ENCODE peak calls at places on chromosomes 5 and 9, in four cellular contexts. U is tibial artery, M is body of pancreas, B is brain microvascular endothelial cell. R is an unnamed sample.
A peak's percentile ranks its signal among the peaks of the same experiment; 100 is the strongest.

GRCh38 chr5:38458174-38458573 is 98.3 kb downstream of the LIFR start:
- DNase-seq in M (no peak), B (no peak), U (no peak), R (no peak)

GRCh38 chr9:91577540-91577939 is 153.9 kb upstream of the NFIL3 start:
- DNase-seq in M (no peak), U (no peak), B (no peak), R (no peak)

GRCh38 chr5:41707853-41708603 is 162.2 kb downstream of the OXCT1 start:
- DNase-seq in M (no peak), B (peak; percentile 61), U (no peak), R (peak; percentile 31)

GRCh38 chr9:6055213-6055612 is 39.8 kb upstream of the RANBP6 start:
- DNase-seq in U (no peak), B (peak; percentile 67), M (peak; percentile 57), R (peak; percentile 55)

GRCh38 chr5:108339220-108339619 is 42.7 kb downstream of the FBXL17 start:
- DNase-seq in U (no peak), B (no peak), M (no peak), R (no peak)

GRCh38 chr5:116799401-116799800 is 224.8 kb upstream of the SEMA6A start:
- DNase-seq in U (no peak), B (no peak), M (no peak), R (no peak)

GRCh38 chr5:3051400-3051799 is 299.9 kb upstream of the IRX2 start:
- DNase-seq in M (no peak), B (no peak), U (no peak), R (no peak)

GRCh38 chr5:1409386-1410110 is 35.7 kb downstream of the SLC6A3 start:
- DNase-seq in M (no peak), U (peak; percentile 19), B (peak; percentile 16), R (peak; percentile 36)

GRCh38 chr9:94861589-94862241 is 135.2 kb downstream of the AOPEP start:
- DNase-seq in M (no peak), B (no peak), U (no peak), R (no peak)

GRCh38 chr5:132684922-132685720 is 11.3 kb downstream of the IL4 start:
- DNase-seq in B (no peak), U (no peak), M (no peak), R (no peak)

GRCh38 chr5:172459396-172460165 is 5.3 kb upstream of the SH3PXD2B start:
- DNase-seq in B (no peak), M (no peak), U (no peak), R (no peak)

GRCh38 chr5:673837-674629 is 19.1 kb downstream of the TPPP start:
- DNase-seq in M (peak; percentile 5), U (no peak), B (no peak), R (no peak)

GRCh38 chr5:65512170-65512937 is 30.6 kb upstream of the ADAMTS6 start:
- DNase-seq in U (no peak), B (no peak), M (no peak), R (no peak)

GRCh38 chr9:74498616-74499095 is 1.5 kb downstream of the RORB start:
- DNase-seq in U (no peak), M (no peak), B (no peak), R (no peak)

GRCh38 chr5:10476878-10477277 is 35.2 kb downstream of the ROPN1L start:
- DNase-seq in B (no peak), M (no peak), U (no peak), R (no peak)

GRCh38 chr5:140113180-140113698 is 670 bp upstream of the PURA start:
- DNase-seq in B (no peak), U (no peak), M (peak; percentile 24), R (peak; percentile 17)

GRCh38 chr9:110330484-110331115 is 7.1 kb downstream of the TXNDC8 start:
- DNase-seq in U (no peak), M (no peak), B (no peak), R (no peak)

GRCh38 chr9:77176686-77177142 is 620 bp upstream of the VPS13A start:
- DNase-seq in M (no peak), B (no peak), U (no peak), R (no peak)

GRCh38 chr5:177462702-177463101 is 10.7 kb downstream of the DBN1 start:
- DNase-seq in B (no peak), M (no peak), U (no peak), R (no peak)

GRCh38 chr9:17462869-17463464 is 115.9 kb upstream of the SH3GL2 start:
- DNase-seq in B (peak; percentile 45), M (peak; percentile 59), U (peak; percentile 27), R (peak; percentile 18)

GRCh38 chr5:82885657-82886389 is 191.4 kb downstream of the TMEM167A start:
- DNase-seq in U (no peak), B (peak; percentile 40), M (peak; percentile 9), R (no peak)

GRCh38 chr9:14258840-14259239 is 55.1 kb downstream of the NFIB start:
- DNase-seq in M (no peak), B (peak; percentile 67), U (no peak), R (peak; percentile 30)

GRCh38 chr5:34656700-34657549 is 797 bp downstream of the RAI14 start:
- DNase-seq in B (no peak), M (peak; percentile 37), U (no peak), R (peak; percentile 51)

GRCh38 chr5:36502608-36503007 is 103.8 kb upstream of the SLC1A3 start:
- DNase-seq in M (no peak), U (no peak), B (peak; percentile 85), R (peak; percentile 36)

GRCh38 chr9:34547960-34548603 is 25.3 kb upstream of the ENHO start:
- DNase-seq in B (peak; percentile 51), U (peak; percentile 72), M (peak; percentile 91), R (peak; percentile 60)

GRCh38 chr9:16458696-16459420 is 411.6 kb downstream of the BNC2 start:
- DNase-seq in U (no peak), B (no peak), M (no peak), R (peak; percentile 37)

GRCh38 chr9:20032413-20033006 is 243.7 kb upstream of the SLC24A2 start:
- DNase-seq in M (no peak), U (no peak), B (no peak), R (no peak)

DNA sequence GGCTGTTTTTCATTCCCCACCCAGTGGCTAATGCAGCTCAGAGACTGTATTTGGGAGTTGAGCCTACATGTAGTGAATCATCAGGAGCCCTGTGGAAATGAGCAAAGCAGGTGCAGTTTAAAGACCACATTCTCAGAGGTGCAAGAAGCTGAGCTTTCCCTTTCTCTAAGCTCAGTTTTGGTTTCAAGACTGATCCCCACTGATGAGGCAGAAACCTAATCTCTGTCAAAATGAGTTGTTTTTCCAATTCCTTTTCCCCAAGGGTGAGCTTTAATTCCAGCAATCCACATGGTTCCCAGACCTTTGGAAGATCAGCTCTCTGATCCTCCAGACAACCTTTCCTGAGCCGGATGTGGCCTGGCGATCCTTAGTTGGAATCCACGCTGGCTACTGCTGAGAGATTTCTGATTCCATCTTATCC is 420.5 kb downstream of the EBF1 start:
- DNase-seq in B (no peak), M (no peak), U (no peak), R (no peak)
- H3K27ac ChIP-seq in B (no peak overlapping the region), M (no peak overlapping the region), U (no peak overlapping the region), R (no peak overlapping the region)

GRCh38 chr9:136725612-136726011 is 13.2 kb downstream of the DIPK1B start:
- DNase-seq in M (no peak), B (no peak), U (no peak), R (peak; percentile 83)

GRCh38 chr9:136723989-136724388 is 11.6 kb downstream of the DIPK1B start:
- DNase-seq in B (no peak), U (no peak), M (no peak), R (no peak)

GRCh38 chr9:136726118-136726517 is 13.7 kb downstream of the DIPK1B start:
- DNase-seq in U (no peak), M (no peak), B (no peak), R (no peak)

GRCh38 chr9:136723362-136723976 is 11.1 kb downstream of the DIPK1B start:
- DNase-seq in B (no peak), U (no peak), M (no peak), R (no peak)

GRCh38 chr9:136724772-136725171 is 12.4 kb downstream of the DIPK1B start:
- DNase-seq in U (no peak), B (no peak), M (no peak), R (no peak)
- H3K27ac ChIP-seq in U (no peak overlapping the region), B (no peak overlapping the region), M (no peak overlapping the region), R (peak overlapping the region; percentile 93)

GRCh38 chr9:31390352-31391025 is 994.0 kb upstream of the ACO1 start:
- DNase-seq in M (no peak), U (no peak), B (no peak), R (no peak)
- H3K27ac ChIP-seq in M (no peak overlapping the region), U (no peak overlapping the region), B (no peak overlapping the region), R (no peak overlapping the region)

GRCh38 chr9:128242124-128242523 is 33.7 kb downstream of the GOLGA2 start:
- DNase-seq in M (no peak), U (no peak), B (no peak), R (no peak)
- H3K27ac ChIP-seq in M (no peak overlapping the region), U (no peak overlapping the region), B (no peak overlapping the region), R (no peak overlapping the region)

GRCh38 chr5:73801736-73802135 is 175.7 kb downstream of the ARHGEF28 start:
- DNase-seq in B (no peak), U (no peak), M (no peak), R (no peak)
- H3K27ac ChIP-seq in B (no peak overlapping the region), U (no peak overlapping the region), M (no peak overlapping the region), R (no peak overlapping the region)